ENCODE peak calls at places on chromosomes 4 and X, in seven cellular contexts. L, V, J, U, A, W and K are unnamed samples.

GRCh38 chr4:2334826-2335728 is 73.2 kb upstream of the MXD4 start:
- DNase-seq in U (no peak), V (no peak), J (no peak), W (no peak), L (peak; percentile 55), A (no peak), K (no peak)

GRCh38 chr4:53346920-53347852 is 18.7 kb downstream of the SCFD2 start:
- DNase-seq in A (no peak), W (no peak), J (no peak), U (no peak), L (peak; percentile 38), V (no peak), K (peak; percentile 10)

GRCh38 chr4:183867247-183867646 is 37.9 kb upstream of the STOX2 start:
- DNase-seq in V (no peak), A (no peak), W (no peak), U (no peak), L (no peak), J (no peak), K (no peak)

GRCh38 chr4:145481164-145481941 is at the start of gene SMAD1:
- DNase-seq in J (no peak), V (no peak), L (peak; percentile 88), A (peak; percentile 53), W (peak; percentile 12), U (peak; percentile 57), K (peak; percentile 86)

GRCh38 chr4:52889778-52890400 is 27.8 kb downstream of the RASL11B start:
- DNase-seq in A (no peak), V (no peak), W (no peak), L (no peak), U (no peak), J (no peak), K (no peak)

GRCh38 chr4:88616275-88616996 is 24.2 kb downstream of the HERC3 start:
- DNase-seq in U (no peak), W (no peak), V (no peak), A (no peak), J (no peak), L (no peak), K (no peak)

GRCh38 chrX:104343408-104344129 is 88.8 kb upstream of the ESX1 start:
- DNase-seq in J (peak; percentile 43), V (peak; percentile 7), A (peak; percentile 49), L (peak; percentile 30), U (peak; percentile 80), W (peak; percentile 23), K (no peak)

GRCh38 chr4:39616651-39617050 is 22.0 kb downstream of the SMIM14 start:
- DNase-seq in W (no peak), V (no peak), A (no peak), L (no peak), U (no peak), J (no peak), K (no peak)

GRCh38 chrX:108484251-108484650 is 44.6 kb downstream of the COL4A5 start:
- DNase-seq in J (no peak), W (no peak), V (no peak), U (no peak), L (no peak), A (no peak), K (no peak)

GRCh38 chrX:138711399-138712347 is at the start of gene FGF13:
- DNase-seq in A (peak; percentile 0), V (no peak), L (peak; percentile 35), J (peak; percentile 21), W (no peak), U (no peak), K (peak; percentile 28)

GRCh38 chr4:139795476-139795875 is 129.9 kb downstream of the MGST2 start:
- DNase-seq in L (no peak), W (no peak), A (no peak), J (no peak), U (no peak), V (no peak), K (no peak)

GRCh38 chrX:39782276-39782675 is 315.5 kb downstream of the BCOR start:
- DNase-seq in A (no peak), V (no peak), U (no peak), L (no peak), J (no peak), W (no peak), K (no peak)

GRCh38 chrX:101685923-101686322 is 26.3 kb upstream of the ARMCX2 start:
- DNase-seq in J (no peak), V (no peak), L (no peak), U (no peak), A (no peak), W (no peak), K (no peak)

GRCh38 chr4:110268790-110269189 is 70.4 kb upstream of the ELOVL6 start:
- DNase-seq in V (no peak), L (no peak), W (no peak), A (no peak), U (no peak), J (no peak), K (no peak)

GRCh38 chr4:16225996-16226815 is at the start of gene TAPT1:
- DNase-seq in L (peak; percentile 93), A (no peak), U (no peak), J (no peak), W (peak; percentile 84), V (no peak), K (peak; percentile 67)
- TF ChIP-seq JUND in L (no peak), A (no peak), U (no peak), J (no peak), W (no peak), V (no peak), K (no peak)

GRCh38 chr4:150136481-150136880 is 58.2 kb downstream of the DCLK2 start:
- DNase-seq in V (no peak), W (no peak), L (no peak), A (no peak), J (no peak), U (no peak), K (no peak)
- TF ChIP-seq JUND in V (no peak), W (no peak), L (no peak), A (no peak), J (no peak), U (no peak), K (no peak)

GRCh38 chr4:7187297-7187592 is 5.1 kb upstream of the SORCS2 start:
- DNase-seq in J (no peak), A (no peak), W (no peak), L (no peak), U (no peak), V (no peak), K (no peak)
- TF ChIP-seq JUND in J (no peak), A (no peak), W (no peak), L (no peak), U (no peak), V (no peak), K (no peak)

GRCh38 chr4:3342182-3342854 is 49.5 kb downstream of the RGS12 start:
- DNase-seq in W (no peak), U (no peak), J (no peak), A (peak; percentile 85), V (no peak), L (no peak), K (no peak)
- TF ChIP-seq JUND in W (no peak), U (no peak), J (no peak), A (no peak), V (no peak), L (no peak), K (no peak)

GRCh38 chrX:119118780-119119395 is 8.7 kb downstream of the KIAA1210 start:
- DNase-seq in J (peak; percentile 9), V (no peak), U (peak; percentile 27), L (peak; percentile 53), W (peak; percentile 62), A (peak; percentile 17), K (peak; percentile 36)
- TF ChIP-seq JUND in J (no peak), V (no peak), U (no peak), L (no peak), W (no peak), A (no peak), K (no peak)

GRCh38 chrX:16476009-16476408 is 173.9 kb upstream of the S100G start:
- DNase-seq in J (no peak), U (no peak), W (no peak), V (no peak), A (no peak), L (no peak), K (no peak)

GRCh38 chrX:16469870-16470269 is 180.1 kb upstream of the S100G start:
- DNase-seq in W (peak; percentile 7), A (no peak), V (no peak), L (no peak), J (no peak), U (no peak), K (no peak)

GRCh38 chrX:16476692-16477091 is 173.3 kb upstream of the S100G start:
- DNase-seq in V (no peak), W (no peak), A (peak; percentile 7), J (no peak), U (no peak), L (no peak), K (no peak)

GRCh38 chrX:16474511-16474910 is 175.4 kb upstream of the S100G start:
- DNase-seq in A (no peak), W (no peak), V (no peak), J (no peak), U (no peak), L (no peak), K (no peak)

DNA sequence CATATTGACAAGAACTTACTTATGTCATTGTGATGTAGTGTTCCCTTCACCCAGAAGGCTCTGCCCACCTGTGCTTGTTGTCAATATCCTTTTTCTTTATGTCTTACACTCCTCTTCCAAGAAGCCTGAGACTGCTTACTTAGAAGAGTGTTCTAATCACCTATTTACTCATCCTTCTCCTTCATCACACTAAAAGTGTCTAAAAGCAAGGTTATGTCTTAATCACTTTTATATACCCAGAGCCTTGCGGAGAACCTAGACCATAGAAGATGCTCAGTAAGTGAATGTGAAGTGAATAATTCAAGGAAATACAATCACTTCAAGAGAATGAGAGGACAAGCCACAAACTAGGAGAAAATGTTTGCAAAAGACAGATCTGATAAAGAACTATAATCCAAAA is 177.6 kb upstream of the S100G start:
- DNase-seq in U (no peak), J (no peak), W (no peak), L (no peak), V (no peak), A (no peak), K (no peak)
- TF ChIP-seq JUND in U (no peak), J (no peak), W (no peak), L (no peak), V (no peak), A (no peak), K (no peak)

DNA sequence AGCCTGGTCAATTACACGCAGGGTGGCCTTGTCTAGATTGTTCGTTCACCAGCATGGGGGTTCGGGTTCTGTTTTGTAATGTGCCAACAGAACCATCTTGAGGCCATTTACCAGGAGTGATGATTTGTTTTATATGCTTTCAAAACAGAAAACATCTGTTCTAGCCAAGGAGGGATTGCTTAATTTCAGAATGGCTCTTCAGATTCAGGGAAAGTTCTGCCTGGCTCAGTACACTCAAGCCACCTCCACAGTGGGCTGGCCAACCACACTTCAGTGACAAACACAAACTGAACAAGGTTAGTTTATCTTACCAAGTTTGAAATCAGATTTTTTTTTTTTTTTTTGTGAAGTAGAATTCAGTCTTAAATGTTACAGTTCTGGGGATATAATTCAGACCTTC is 23.2 kb downstream of the SMS start:
- DNase-seq in V (no peak), A (no peak), W (no peak), L (no peak), U (no peak), J (no peak), K (no peak)
- TF ChIP-seq JUND in V (no peak), A (no peak), W (no peak), L (no peak), U (no peak), J (no peak), K (no peak)

GRCh38 chr4:152691761-152692160 is 12.0 kb upstream of the TMEM154 start:
- DNase-seq in A (peak; percentile 20), U (no peak), L (no peak), W (no peak), J (no peak), V (no peak), K (no peak)
- TF ChIP-seq JUND in A (no peak), U (no peak), L (no peak), W (no peak), J (no peak), V (no peak), K (no peak)

GRCh38 chr4:41146716-41147506 is 67.4 kb downstream of the APBB2 start:
- DNase-seq in U (no peak), A (no peak), V (no peak), J (no peak), L (no peak), W (no peak), K (peak; percentile 40)
- TF ChIP-seq JUND in U (no peak), A (no peak), V (no peak), J (no peak), L (no peak), W (no peak), K (no peak)